ENCODE peak calls at places on chromosomes 5 and 9, in ten cellular contexts. One of them, this sample, is unnamed.

GRCh38 chr9:129648092-129648763 is 6.3 kb upstream of the ASB6 start:
- DNase-seq in stimulated activated CD4-positive, alpha-beta T cell treated with anti-CD3 and anti-CD28 coated beads, Interleukin-12 subunit alpha, Interleukin-12 subunit beta, amount 100 ng/mL, for 4 hours: no peak
- DNase-seq in AG04449: no peak
- DNase-seq in CD4-positive, CD25-positive, alpha-beta regulatory T cell: no peak
- DNase-seq in GM23248: peak; percentile 51
- DNase-seq in pancreas: no peak
- DNase-seq in skeletal muscle cell: no peak
- DNase-seq in stimulated activated naive B cell treated with anti-CD40 and anti-IgM and Interleukin-4, amounts not matched to agents 10 μg/mL and 1 μg/mL and 100 μg/mL, for 72 hours: no peak
- DNase-seq in stimulated activated CD8-positive, alpha-beta memory T cell treated with anti-CD3 and anti-CD28 coated beads, Interleukin-15, amount 100 ng/mL, for 24 hours: no peak
- DNase-seq in mucosa of descending colon: no peak
- DNase-seq in this sample: no peak

GRCh38 chr5:128877476-128877875 is 87.8 kb upstream of the SLC27A6 start:
- DNase-seq in mucosa of descending colon: no peak
- DNase-seq in stimulated activated CD4-positive, alpha-beta T cell treated with anti-CD3 and anti-CD28 coated beads, Interleukin-12 subunit alpha, Interleukin-12 subunit beta, amount 100 ng/mL, for 4 hours: no peak
- DNase-seq in pancreas: no peak
- DNase-seq in GM23248: no peak
- DNase-seq in AG04449: no peak
- DNase-seq in CD4-positive, CD25-positive, alpha-beta regulatory T cell: no peak
- DNase-seq in stimulated activated CD8-positive, alpha-beta memory T cell treated with anti-CD3 and anti-CD28 coated beads, Interleukin-15, amount 100 ng/mL, for 24 hours: no peak
- DNase-seq in stimulated activated naive B cell treated with anti-CD40 and anti-IgM and Interleukin-4, amounts not matched to agents 10 μg/mL and 1 μg/mL and 100 μg/mL, for 72 hours: no peak
- DNase-seq in skeletal muscle cell: no peak
- DNase-seq in this sample: no peak

GRCh38 chr9:20640331-20641187 is 18.3 kb upstream of the MLLT3 start:
- DNase-seq in CD4-positive, CD25-positive, alpha-beta regulatory T cell: peak; percentile 57
- DNase-seq in skeletal muscle cell: peak; percentile 41
- DNase-seq in GM23248: peak; percentile 70
- DNase-seq in stimulated activated CD8-positive, alpha-beta memory T cell treated with anti-CD3 and anti-CD28 coated beads, Interleukin-15, amount 100 ng/mL, for 24 hours: peak; percentile 20
- DNase-seq in stimulated activated naive B cell treated with anti-CD40 and anti-IgM and Interleukin-4, amounts not matched to agents 10 μg/mL and 1 μg/mL and 100 μg/mL, for 72 hours: peak; percentile 85
- DNase-seq in AG04449: no peak
- DNase-seq in mucosa of descending colon: peak; percentile 86
- DNase-seq in pancreas: peak; percentile 31
- DNase-seq in stimulated activated CD4-positive, alpha-beta T cell treated with anti-CD3 and anti-CD28 coated beads, Interleukin-12 subunit alpha, Interleukin-12 subunit beta, amount 100 ng/mL, for 4 hours: peak; percentile 72
- DNase-seq in this sample: peak; percentile 41

GRCh38 chr5:38468202-38468656 is 88.2 kb downstream of the LIFR start:
- DNase-seq in AG04449: peak; percentile 70
- DNase-seq in stimulated activated CD8-positive, alpha-beta memory T cell treated with anti-CD3 and anti-CD28 coated beads, Interleukin-15, amount 100 ng/mL, for 24 hours: no peak
- DNase-seq in GM23248: peak; percentile 97
- DNase-seq in skeletal muscle cell: peak; percentile 85
- DNase-seq in CD4-positive, CD25-positive, alpha-beta regulatory T cell: no peak
- DNase-seq in mucosa of descending colon: no peak
- DNase-seq in stimulated activated CD4-positive, alpha-beta T cell treated with anti-CD3 and anti-CD28 coated beads, Interleukin-12 subunit alpha, Interleukin-12 subunit beta, amount 100 ng/mL, for 4 hours: no peak
- DNase-seq in pancreas: no peak
- DNase-seq in stimulated activated naive B cell treated with anti-CD40 and anti-IgM and Interleukin-4, amounts not matched to agents 10 μg/mL and 1 μg/mL and 100 μg/mL, for 72 hours: no peak
- DNase-seq in this sample: no peak

GRCh38 chr5:124655211-124655880 is 91.1 kb downstream of the ZNF608 start:
- DNase-seq in AG04449: no peak
- DNase-seq in pancreas: no peak
- DNase-seq in stimulated activated CD4-positive, alpha-beta T cell treated with anti-CD3 and anti-CD28 coated beads, Interleukin-12 subunit alpha, Interleukin-12 subunit beta, amount 100 ng/mL, for 4 hours: no peak
- DNase-seq in skeletal muscle cell: no peak
- DNase-seq in stimulated activated CD8-positive, alpha-beta memory T cell treated with anti-CD3 and anti-CD28 coated beads, Interleukin-15, amount 100 ng/mL, for 24 hours: no peak
- DNase-seq in mucosa of descending colon: no peak
- DNase-seq in stimulated activated naive B cell treated with anti-CD40 and anti-IgM and Interleukin-4, amounts not matched to agents 10 μg/mL and 1 μg/mL and 100 μg/mL, for 72 hours: no peak
- DNase-seq in GM23248: peak; percentile 47
- DNase-seq in CD4-positive, CD25-positive, alpha-beta regulatory T cell: no peak
- DNase-seq in this sample: no peak

GRCh38 chr5:153546566-153546965 is 56.1 kb downstream of the GRIA1 start:
- DNase-seq in skeletal muscle cell: peak; percentile 57
- DNase-seq in stimulated activated CD4-positive, alpha-beta T cell treated with anti-CD3 and anti-CD28 coated beads, Interleukin-12 subunit alpha, Interleukin-12 subunit beta, amount 100 ng/mL, for 4 hours: no peak
- DNase-seq in CD4-positive, CD25-positive, alpha-beta regulatory T cell: no peak
- DNase-seq in stimulated activated naive B cell treated with anti-CD40 and anti-IgM and Interleukin-4, amounts not matched to agents 10 μg/mL and 1 μg/mL and 100 μg/mL, for 72 hours: no peak
- DNase-seq in mucosa of descending colon: no peak
- DNase-seq in AG04449: peak; percentile 58
- DNase-seq in GM23248: peak; percentile 55
- DNase-seq in stimulated activated CD8-positive, alpha-beta memory T cell treated with anti-CD3 and anti-CD28 coated beads, Interleukin-15, amount 100 ng/mL, for 24 hours: no peak
- DNase-seq in pancreas: no peak
- DNase-seq in this sample: no peak

GRCh38 chr9:127741831-127742434 is 6.8 kb upstream of the TOR2A start:
- DNase-seq in stimulated activated CD8-positive, alpha-beta memory T cell treated with anti-CD3 and anti-CD28 coated beads, Interleukin-15, amount 100 ng/mL, for 24 hours: no peak
- DNase-seq in mucosa of descending colon: peak; percentile 71
- DNase-seq in stimulated activated CD4-positive, alpha-beta T cell treated with anti-CD3 and anti-CD28 coated beads, Interleukin-12 subunit alpha, Interleukin-12 subunit beta, amount 100 ng/mL, for 4 hours: no peak
- DNase-seq in stimulated activated naive B cell treated with anti-CD40 and anti-IgM and Interleukin-4, amounts not matched to agents 10 μg/mL and 1 μg/mL and 100 μg/mL, for 72 hours: no peak
- DNase-seq in GM23248: peak; percentile 54
- DNase-seq in CD4-positive, CD25-positive, alpha-beta regulatory T cell: no peak
- DNase-seq in pancreas: peak; percentile 83
- DNase-seq in AG04449: no peak
- DNase-seq in skeletal muscle cell: no peak
- DNase-seq in this sample: no peak

GRCh38 chr5:97658116-97658900 is 475.3 kb upstream of the RIOK2 start:
- DNase-seq in stimulated activated naive B cell treated with anti-CD40 and anti-IgM and Interleukin-4, amounts not matched to agents 10 μg/mL and 1 μg/mL and 100 μg/mL, for 72 hours: no peak
- DNase-seq in stimulated activated CD4-positive, alpha-beta T cell treated with anti-CD3 and anti-CD28 coated beads, Interleukin-12 subunit alpha, Interleukin-12 subunit beta, amount 100 ng/mL, for 4 hours: no peak
- DNase-seq in stimulated activated CD8-positive, alpha-beta memory T cell treated with anti-CD3 and anti-CD28 coated beads, Interleukin-15, amount 100 ng/mL, for 24 hours: no peak
- DNase-seq in mucosa of descending colon: no peak
- DNase-seq in CD4-positive, CD25-positive, alpha-beta regulatory T cell: no peak
- DNase-seq in pancreas: no peak
- DNase-seq in AG04449: no peak
- DNase-seq in GM23248: no peak
- DNase-seq in skeletal muscle cell: no peak
- DNase-seq in this sample: no peak

GRCh38 chr5:112366987-112367386 is 52.1 kb downstream of the EPB41L4A start:
- DNase-seq in stimulated activated CD4-positive, alpha-beta T cell treated with anti-CD3 and anti-CD28 coated beads, Interleukin-12 subunit alpha, Interleukin-12 subunit beta, amount 100 ng/mL, for 4 hours: no peak
- DNase-seq in CD4-positive, CD25-positive, alpha-beta regulatory T cell: no peak
- DNase-seq in pancreas: no peak
- DNase-seq in stimulated activated CD8-positive, alpha-beta memory T cell treated with anti-CD3 and anti-CD28 coated beads, Interleukin-15, amount 100 ng/mL, for 24 hours: no peak
- DNase-seq in skeletal muscle cell: no peak
- DNase-seq in AG04449: no peak
- DNase-seq in GM23248: peak; percentile 6
- DNase-seq in mucosa of descending colon: peak; percentile 6
- DNase-seq in stimulated activated naive B cell treated with anti-CD40 and anti-IgM and Interleukin-4, amounts not matched to agents 10 μg/mL and 1 μg/mL and 100 μg/mL, for 72 hours: no peak
- DNase-seq in this sample: no peak

GRCh38 chr5:158054388-158055092 is 195.6 kb upstream of the CLINT1 start:
- DNase-seq in stimulated activated CD4-positive, alpha-beta T cell treated with anti-CD3 and anti-CD28 coated beads, Interleukin-12 subunit alpha, Interleukin-12 subunit beta, amount 100 ng/mL, for 4 hours: no peak
- DNase-seq in stimulated activated naive B cell treated with anti-CD40 and anti-IgM and Interleukin-4, amounts not matched to agents 10 μg/mL and 1 μg/mL and 100 μg/mL, for 72 hours: no peak
- DNase-seq in CD4-positive, CD25-positive, alpha-beta regulatory T cell: no peak
- DNase-seq in mucosa of descending colon: no peak
- DNase-seq in stimulated activated CD8-positive, alpha-beta memory T cell treated with anti-CD3 and anti-CD28 coated beads, Interleukin-15, amount 100 ng/mL, for 24 hours: no peak
- DNase-seq in AG04449: no peak
- DNase-seq in pancreas: no peak
- DNase-seq in skeletal muscle cell: peak; percentile 24
- DNase-seq in GM23248: peak; percentile 65
- DNase-seq in this sample: no peak

GRCh38 chr5:131279209-131279608 is 15.4 kb downstream of the CDC42SE2 start:
- DNase-seq in stimulated activated CD8-positive, alpha-beta memory T cell treated with anti-CD3 and anti-CD28 coated beads, Interleukin-15, amount 100 ng/mL, for 24 hours: no peak
- DNase-seq in skeletal muscle cell: no peak
- DNase-seq in AG04449: no peak
- DNase-seq in pancreas: no peak
- DNase-seq in GM23248: no peak
- DNase-seq in stimulated activated naive B cell treated with anti-CD40 and anti-IgM and Interleukin-4, amounts not matched to agents 10 μg/mL and 1 μg/mL and 100 μg/mL, for 72 hours: no peak
- DNase-seq in mucosa of descending colon: no peak
- DNase-seq in stimulated activated CD4-positive, alpha-beta T cell treated with anti-CD3 and anti-CD28 coated beads, Interleukin-12 subunit alpha, Interleukin-12 subunit beta, amount 100 ng/mL, for 4 hours: no peak
- DNase-seq in CD4-positive, CD25-positive, alpha-beta regulatory T cell: no peak
- DNase-seq in this sample: no peak